ENCODE peak calls at places on chromosomes 1 and 21, in four cellular contexts. V is NT2/D1, R is SHP77, W is Peyer's patch. C is an unnamed sample.

GRCh38 chr1:236914375-236914774 is 89.9 kb downstream of the MT1HL1 start:
- DNase-seq in W (no peak), V (no peak), R (no peak), C (no peak)

GRCh38 chr1:47333578-47333921 is at the start of gene CMPK1:
- DNase-seq in W (peak), V (peak), R (peak), C (peak)

GRCh38 chr1:56491441-56491840 is 87.9 kb downstream of the PLPP3 start:
- DNase-seq in V (no peak), W (no peak), R (no peak), C (no peak)

GRCh38 chr1:203402609-203403337 is 51.9 kb upstream of the FMOD start:
- DNase-seq in W (no peak), V (no peak), R (no peak), C (no peak)

GRCh38 chr1:145978860-145979745 is 14.6 kb downstream of the POLR3GL start:
- DNase-seq in W (peak), R (peak), V (peak), C (peak)

GRCh38 chr1:28668956-28669719 is 554 bp downstream of the GMEB1 start:
- DNase-seq in V (no peak), R (peak), W (peak), C (peak)

GRCh38 chr1:183632087-183632486 is 3.5 kb downstream of the ARPC5 start:
- DNase-seq in R (no peak), V (no peak), W (no peak), C (no peak)

GRCh38 chr1:245589827-245590421 is 435.1 kb downstream of the KIF26B start:
- DNase-seq in W (no peak), V (no peak), R (no peak), C (no peak)

GRCh38 chr21:46037338-46038325 is 56.1 kb downstream of the COL6A1 start:
- DNase-seq in V (no peak), W (no peak), R (no peak), C (no peak)

GRCh38 chr1:37948841-37949240 is 2.0 kb upstream of the INPP5B start:
- DNase-seq in V (no peak), R (no peak), W (no peak), C (no peak)

GRCh38 chr1:116178837-116179236 is 67.6 kb downstream of the MAB21L3 start:
- DNase-seq in W (no peak), R (no peak), V (no peak), C (no peak)

GRCh38 chr1:235883261-235883927 is 16.7 kb upstream of the LYST start:
- DNase-seq in W (peak), R (peak), V (no peak), C (no peak)

GRCh38 chr1:193115629-193116227 is 6.1 kb upstream of the CDC73 start:
- DNase-seq in W (no peak), R (no peak), V (no peak), C (peak)

GRCh38 chr1:196545239-196545638 is 63.0 kb downstream of the KCNT2 start:
- DNase-seq in R (no peak), W (no peak), V (no peak), C (no peak)

GRCh38 chr1:27233677-27234053 is 767 bp upstream of the WDTC1 start:
- DNase-seq in V (no peak), W (no peak), R (peak), C (no peak)

GRCh38 chr1:119285482-119285881 is 83.1 kb upstream of the HAO2 start:
- DNase-seq in W (no peak), R (no peak), V (peak), C (no peak)

GRCh38 chr21:44286716-44287632 is 1.3 kb downstream of the AIRE start:
- DNase-seq in R (no peak), V (no peak), W (no peak), C (no peak)

GRCh38 chr1:181172082-181172481 is 83.6 kb downstream of the IER5 start:
- DNase-seq in V (no peak), R (no peak), W (no peak), C (no peak)

GRCh38 chr1:166910396-166910994 is 34.4 kb upstream of the TADA1 start:
- DNase-seq in V (peak), W (peak), R (peak), C (peak)

GRCh38 chr1:99180915-99181314 is 83.4 kb upstream of the PLPPR4 start:
- DNase-seq in R (no peak), W (no peak), V (no peak), C (no peak)

GRCh38 chr1:216221260-216221700 is 202.0 kb downstream of the USH2A start:
- DNase-seq in W (no peak), R (peak), V (peak), C (peak)

GRCh38 chr1:226568077-226568831 is 19.7 kb downstream of the STUM start:
- DNase-seq in W (no peak), R (no peak), V (no peak), C (peak)

GRCh38 chr1:205319081-205320018 is 2.2 kb downstream of the NUAK2 start:
- DNase-seq in W (peak), R (peak), V (no peak), C (no peak)

GRCh38 chr1:91278754-91279153 is 125.9 kb downstream of the HFM1 start:
- DNase-seq in W (no peak), V (peak), R (no peak), C (peak)

GRCh38 chr1:206864939-206865671 is at the start of gene IL20:
- DNase-seq in W (peak), R (peak), V (peak), C (peak)

GRCh38 chr1:24369199-24369598 is 44.4 kb downstream of the STPG1 start:
- DNase-seq in W (no peak), V (no peak), R (no peak), C (no peak)

GRCh38 chr1:94068831-94069648 is 51.9 kb downstream of the ABCA4 start:
- DNase-seq in V (no peak), R (peak), W (no peak), C (no peak)

C was measured in HCT116.